ENCODE peak calls at places on chromosomes 7 and 10, in ten cellular contexts. One of them, this sample, is unnamed.

GRCh38 chr7:2689951-2690705 is 2.1 kb downstream of the AMZ1 start:
- DNase-seq in HuH-7: no peak
- DNase-seq in heart left ventricle: no peak
- DNase-seq in WTC11: no peak
- DNase-seq in GM03348: no peak
- DNase-seq in frontal cortex: no peak
- DNase-seq in globus pallidus: no peak
- DNase-seq in NCI-H526: no peak
- DNase-seq in HL-60: no peak
- DNase-seq in endodermal cell: no peak
- DNase-seq in this sample: no peak

GRCh38 chr10:120457431-120458172 is 575 bp downstream of the PLPP4 start:
- DNase-seq in endodermal cell: peak; percentile 69
- DNase-seq in GM03348: no peak
- DNase-seq in frontal cortex: no peak
- DNase-seq in WTC11: peak; percentile 19
- DNase-seq in HL-60: no peak
- DNase-seq in NCI-H526: no peak
- DNase-seq in HuH-7: no peak
- DNase-seq in globus pallidus: no peak
- DNase-seq in heart left ventricle: no peak
- DNase-seq in this sample: no peak

GRCh38 chr10:133445268-133445732 is 8.4 kb upstream of the SCART1 start:
- DNase-seq in endodermal cell: peak; percentile 30
- DNase-seq in NCI-H526: no peak
- DNase-seq in GM03348: peak; percentile 11
- DNase-seq in frontal cortex: no peak
- DNase-seq in WTC11: no peak
- DNase-seq in HL-60: no peak
- DNase-seq in heart left ventricle: no peak
- DNase-seq in globus pallidus: no peak
- DNase-seq in HuH-7: no peak
- DNase-seq in this sample: no peak

GRCh38 chr7:92682767-92683539 is 92.8 kb upstream of the FAM133B start:
- DNase-seq in heart left ventricle: no peak
- DNase-seq in endodermal cell: no peak
- DNase-seq in WTC11: no peak
- DNase-seq in HuH-7: no peak
- DNase-seq in GM03348: no peak
- DNase-seq in globus pallidus: no peak
- DNase-seq in frontal cortex: no peak
- DNase-seq in NCI-H526: no peak
- DNase-seq in HL-60: no peak
- DNase-seq in this sample: no peak

GRCh38 chr7:116407165-116407564 is 92.4 kb upstream of the CAV2 start:
- DNase-seq in NCI-H526: no peak
- DNase-seq in heart left ventricle: no peak
- DNase-seq in WTC11: no peak
- DNase-seq in GM03348: no peak
- DNase-seq in frontal cortex: no peak
- DNase-seq in HL-60: no peak
- DNase-seq in endodermal cell: no peak
- DNase-seq in HuH-7: no peak
- DNase-seq in globus pallidus: no peak
- DNase-seq in this sample: no peak

GRCh38 chr7:94654764-94655561 is 970 bp downstream of the SGCE start:
- DNase-seq in heart left ventricle: peak; percentile 31
- DNase-seq in WTC11: peak; percentile 17
- DNase-seq in HL-60: no peak
- DNase-seq in HuH-7: no peak
- DNase-seq in NCI-H526: peak; percentile 29
- DNase-seq in frontal cortex: no peak
- DNase-seq in globus pallidus: peak; percentile 55
- DNase-seq in GM03348: peak; percentile 54
- DNase-seq in endodermal cell: peak; percentile 76
- DNase-seq in this sample: no peak

GRCh38 chr7:43752411-43752810 is 6.1 kb upstream of the BLVRA start:
- DNase-seq in HL-60: no peak
- DNase-seq in heart left ventricle: no peak
- DNase-seq in globus pallidus: no peak
- DNase-seq in WTC11: no peak
- DNase-seq in GM03348: no peak
- DNase-seq in frontal cortex: no peak
- DNase-seq in endodermal cell: no peak
- DNase-seq in HuH-7: no peak
- DNase-seq in NCI-H526: no peak
- DNase-seq in this sample: no peak

GRCh38 chr7:67392596-67393438 is 396.2 kb downstream of the TYW1 start:
- DNase-seq in WTC11: peak; percentile 45
- DNase-seq in endodermal cell: peak; percentile 74
- DNase-seq in HuH-7: no peak
- DNase-seq in globus pallidus: no peak
- DNase-seq in frontal cortex: no peak
- DNase-seq in heart left ventricle: no peak
- DNase-seq in GM03348: no peak
- DNase-seq in NCI-H526: peak; percentile 95
- DNase-seq in HL-60: no peak
- DNase-seq in this sample: no peak

GRCh38 chr7:6432786-6433185 is 15.0 kb downstream of the DAGLB start:
- DNase-seq in frontal cortex: no peak
- DNase-seq in globus pallidus: no peak
- DNase-seq in NCI-H526: no peak
- DNase-seq in heart left ventricle: no peak
- DNase-seq in HuH-7: no peak
- DNase-seq in endodermal cell: no peak
- DNase-seq in HL-60: no peak
- DNase-seq in GM03348: no peak
- DNase-seq in WTC11: no peak
- DNase-seq in this sample: no peak

GRCh38 chr7:139594911-139595476 is 71.5 kb downstream of the CLEC2L start:
- DNase-seq in frontal cortex: no peak
- DNase-seq in GM03348: peak; percentile 84
- DNase-seq in HuH-7: no peak
- DNase-seq in globus pallidus: no peak
- DNase-seq in HL-60: no peak
- DNase-seq in NCI-H526: no peak
- DNase-seq in heart left ventricle: no peak
- DNase-seq in endodermal cell: no peak
- DNase-seq in WTC11: no peak
- DNase-seq in this sample: no peak

GRCh38 chr7:33750177-33750576 is 155.2 kb upstream of the BMPER start:
- DNase-seq in HL-60: no peak
- DNase-seq in WTC11: no peak
- DNase-seq in frontal cortex: no peak
- DNase-seq in NCI-H526: peak; percentile 27
- DNase-seq in heart left ventricle: no peak
- DNase-seq in GM03348: no peak
- DNase-seq in endodermal cell: no peak
- DNase-seq in globus pallidus: no peak
- DNase-seq in HuH-7: no peak
- DNase-seq in this sample: no peak

GRCh38 chr7:73706122-73707044 is 13.1 kb downstream of the STX1A start:
- DNase-seq in HL-60: peak; percentile 22
- DNase-seq in globus pallidus: no peak
- DNase-seq in NCI-H526: no peak
- DNase-seq in frontal cortex: no peak
- DNase-seq in GM03348: no peak
- DNase-seq in HuH-7: no peak
- DNase-seq in endodermal cell: no peak
- DNase-seq in WTC11: no peak
- DNase-seq in heart left ventricle: no peak
- DNase-seq in this sample: peak; percentile 31

GRCh38 chr7:69654381-69654780 is 56.1 kb downstream of the AUTS2 start:
- DNase-seq in GM03348: no peak
- DNase-seq in frontal cortex: no peak
- DNase-seq in WTC11: no peak
- DNase-seq in HL-60: peak; percentile 4
- DNase-seq in NCI-H526: peak; percentile 32
- DNase-seq in HuH-7: no peak
- DNase-seq in heart left ventricle: no peak
- DNase-seq in globus pallidus: no peak
- DNase-seq in endodermal cell: no peak
- DNase-seq in this sample: no peak

GRCh38 chr10:9188022-9188810 is 1133.7 kb downstream of the GATA3 start:
- DNase-seq in globus pallidus: no peak
- DNase-seq in WTC11: no peak
- DNase-seq in GM03348: no peak
- DNase-seq in endodermal cell: no peak
- DNase-seq in frontal cortex: no peak
- DNase-seq in heart left ventricle: no peak
- DNase-seq in HuH-7: no peak
- DNase-seq in HL-60: no peak
- DNase-seq in NCI-H526: peak; percentile 0
- DNase-seq in this sample: no peak